ENCODE peak calls at places on chromosomes 7 and 10, in ten cellular contexts. W, K, D, R, P, G, E, N, C and S are unnamed samples.
A peak's percentile ranks its signal among the peaks of the same experiment; 100 is the strongest.

GRCh38 chr10:54985732-54986131 is 184.7 kb upstream of the PCDH15 start:
- DNase-seq in W (no peak), K (no peak), D (peak; percentile 67), R (no peak), P (peak; percentile 36), G (peak; percentile 57), E (no peak), N (no peak), C (no peak), S (no peak)

GRCh38 chr10:133002685-133003084 is 60.3 kb upstream of the CFAP46 start:
- DNase-seq in W (no peak), K (no peak), D (no peak), R (no peak), P (no peak), G (no peak), E (no peak), N (no peak), C (no peak), S (no peak)

GRCh38 chr7:133854739-133855138 is 272.4 kb upstream of the LRGUK start:
- DNase-seq in W (no peak), K (no peak), D (peak; percentile 38), R (no peak), P (peak; percentile 40), G (peak; percentile 43), E (peak; percentile 29), N (peak; percentile 48), C (peak; percentile 76), S (peak; percentile 50)

GRCh38 chr10:9275861-9276260 is 1221.4 kb downstream of the GATA3 start:
- DNase-seq in W (no peak), K (no peak), D (no peak), R (no peak), P (no peak), G (no peak), E (no peak), N (no peak), C (no peak), S (no peak)

GRCh38 chr10:76251773-76252617 is 820.6 kb downstream of the LRMDA start:
- DNase-seq in W (no peak), K (peak; percentile 82), D (no peak), R (no peak), P (no peak), G (no peak), E (no peak), N (no peak), C (peak; percentile 93), S (no peak)

GRCh38 chr10:12181065-12181775 is 14.5 kb downstream of the NUDT5 start:
- DNase-seq in W (no peak), K (no peak), D (no peak), R (no peak), P (peak; percentile 13), G (no peak), E (peak; percentile 43), N (peak; percentile 40), C (no peak), S (peak; percentile 19)

GRCh38 chr7:104136561-104136960 is 71.3 kb downstream of the ORC5 start:
- DNase-seq in W (no peak), K (no peak), D (no peak), R (no peak), P (no peak), G (no peak), E (no peak), N (no peak), C (no peak), S (no peak)

GRCh38 chr7:8379264-8379663 is 54.1 kb upstream of the NXPH1 start:
- DNase-seq in W (no peak), K (no peak), D (no peak), R (no peak), P (no peak), G (no peak), E (no peak), N (no peak), C (no peak), S (no peak)

GRCh38 chr7:32905175-32905662 is 13.7 kb upstream of the KBTBD2 start:
- DNase-seq in W (no peak), K (peak; percentile 63), D (peak; percentile 56), R (peak; percentile 47), P (peak; percentile 61), G (peak; percentile 30), E (peak; percentile 23), N (peak; percentile 59), C (peak; percentile 66), S (peak; percentile 88)

GRCh38 chr7:29563590-29564454 is at the start of gene PRR15:
- DNase-seq in W (peak; percentile 57), K (no peak), D (peak; percentile 93), R (peak; percentile 14), P (no peak), G (peak; percentile 71), E (no peak), N (peak; percentile 30), C (no peak), S (no peak)

GRCh38 chr10:59314284-59314683 is 48.1 kb downstream of the FAM13C start:
- DNase-seq in W (no peak), K (no peak), D (no peak), R (no peak), P (no peak), G (no peak), E (no peak), N (no peak), C (no peak), S (no peak)
- TF ChIP-seq CTCF in W (no peak), K (no peak), D (no peak), R (no peak), P (no peak), G (no peak), E (no peak), N (no peak), C (no peak), S (no peak)

GRCh38 chr10:69332278-69333010 is 54.1 kb downstream of the HK1 start:
- DNase-seq in W (no peak), K (no peak), D (no peak), R (no peak), P (no peak), G (no peak), E (no peak), N (peak; percentile 74), C (no peak), S (no peak)

GRCh38 chr10:69334258-69335062 is 56.2 kb downstream of the HK1 start:
- DNase-seq in W (no peak), K (no peak), D (no peak), R (no peak), P (peak; percentile 31), G (no peak), E (no peak), N (no peak), C (no peak), S (no peak)

GRCh38 chr10:69335063-69335587 is 56.8 kb downstream of the HK1 start:
- DNase-seq in W (no peak), K (peak; percentile 76), D (no peak), R (peak; percentile 72), P (peak; percentile 46), G (no peak), E (no peak), N (no peak), C (no peak), S (no peak)

GRCh38 chr10:69331161-69331560 is 52.9 kb downstream of the HK1 start:
- DNase-seq in W (no peak), K (no peak), D (no peak), R (no peak), P (no peak), G (no peak), E (no peak), N (no peak), C (no peak), S (no peak)

DNA sequence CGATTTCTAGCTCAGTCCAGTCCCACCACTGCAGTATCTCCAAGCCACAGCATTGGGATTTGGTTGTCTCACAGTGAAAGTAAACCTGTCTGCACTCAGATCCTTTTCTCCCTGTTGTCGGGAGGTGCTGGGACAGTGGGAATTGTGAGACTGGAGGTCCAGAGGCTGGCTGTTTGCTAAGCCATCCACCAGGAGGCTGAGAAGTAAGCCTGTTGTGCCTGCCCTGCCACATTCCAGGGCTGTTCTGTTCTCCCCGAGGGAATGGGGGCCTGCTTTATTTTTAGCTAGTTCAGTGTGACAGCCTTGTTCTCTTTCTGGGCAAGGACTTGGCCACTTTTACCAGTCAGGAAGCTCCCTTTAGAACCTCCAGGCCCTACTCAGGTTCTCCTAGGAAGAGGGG is 54.9 kb downstream of the HK1 start:
- DNase-seq in W (peak; percentile 34), K (peak; percentile 77), D (no peak), R (peak; percentile 61), P (no peak), G (peak; percentile 83), E (no peak), N (peak; percentile 29), C (no peak), S (no peak)
- TF ChIP-seq CTCF in W (peak; percentile 54), K (no peak), D (no peak), R (no peak), P (no peak), G (peak; percentile 39), E (no peak), N (peak; percentile 57), C (peak; percentile 23), S (peak; percentile 37)

GRCh38 chr7:100120518-100121085 is 1.2 kb downstream of the CNPY4 start:
- DNase-seq in W (no peak), K (no peak), D (no peak), R (no peak), P (no peak), G (no peak), E (no peak), N (no peak), C (no peak), S (no peak)

GRCh38 chr7:100118388-100119074 is 627 bp downstream of the TAF6 start:
- DNase-seq in W (no peak), K (no peak), D (no peak), R (no peak), P (no peak), G (no peak), E (no peak), N (no peak), C (no peak), S (no peak)

GRCh38 chr7:100122067-100122466 is 2.6 kb downstream of the CNPY4 start:
- DNase-seq in W (no peak), K (no peak), D (no peak), R (no peak), P (no peak), G (no peak), E (no peak), N (no peak), C (no peak), S (no peak)

GRCh38 chr7:100119075-100119700 is at the start of the genes CNPY4 and TAF6:
- DNase-seq in W (peak; percentile 85), K (peak; percentile 97), D (peak; percentile 94), R (peak; percentile 96), P (peak; percentile 97), G (peak; percentile 96), E (peak; percentile 99), N (peak; percentile 92), C (peak; percentile 94), S (peak; percentile 92)

GRCh38 chr7:100119701-100120517 is 475 bp downstream of the CNPY4 start:
- DNase-seq in W (no peak), K (peak; percentile 52), D (peak; percentile 46), R (peak; percentile 71), P (peak; percentile 71), G (peak; percentile 69), E (peak; percentile 79), N (peak; percentile 55), C (peak; percentile 58), S (no peak)
- TF ChIP-seq CTCF in W (no peak), K (no peak), D (no peak), R (no peak), P (no peak), G (no peak), E (no peak), N (no peak), C (no peak), S (no peak)

DNA sequence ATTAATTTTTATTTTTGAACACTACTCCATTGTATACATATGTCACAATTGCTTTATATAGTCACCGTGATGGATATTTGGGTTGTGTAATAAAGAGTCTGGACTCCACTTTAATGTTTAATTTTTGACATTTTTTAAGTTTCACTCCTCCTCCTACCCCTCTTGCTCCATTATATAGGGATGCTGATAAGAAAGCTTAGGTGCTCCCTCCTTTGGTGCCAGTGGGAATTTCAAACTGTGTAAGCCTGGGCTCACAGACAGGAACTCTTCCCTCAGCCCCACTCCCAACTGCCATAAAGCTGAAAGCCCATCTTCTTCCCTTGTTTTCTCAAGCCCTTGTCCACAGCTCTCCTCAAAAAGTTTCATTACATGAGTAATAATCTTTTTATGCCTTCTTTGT is 47.6 kb downstream of the TWIST1 start:
- DNase-seq in W (no peak), K (no peak), D (no peak), R (no peak), P (no peak), G (no peak), E (no peak), N (no peak), C (peak; percentile 24), S (no peak)
- TF ChIP-seq CTCF in W (no peak), K (no peak), D (no peak), R (no peak), P (no peak), G (no peak), E (no peak), N (peak; percentile 35), C (peak; percentile 30), S (peak; percentile 5)